ENCODE peak calls at places on chromosomes 7 and 10, in five cellular contexts. P is transverse colon, X is spleen, L is NB4, Y is suprapubic skin. R is an unnamed sample.

GRCh38 chr7:99624487-99624886 is 7.7 kb downstream of the ZSCAN25 start:
- DNase-seq in L (peak; percentile 99), X (peak; percentile 83), P (peak; percentile 34), Y (no peak), R (no peak)

GRCh38 chr7:36620166-36620708 is 104.1 kb downstream of the AOAH start:
- DNase-seq in L (no peak), P (no peak), X (no peak), Y (no peak), R (no peak)

GRCh38 chr10:62637249-62638061 is 167.1 kb upstream of the ADO start:
- DNase-seq in X (peak; percentile 81), L (peak; percentile 67), P (peak; percentile 33), Y (no peak), R (no peak)

GRCh38 chr10:101779544-101780186 is 3.6 kb downstream of the NPM3 start:
- DNase-seq in L (peak; percentile 23), P (peak; percentile 88), Y (peak; percentile 79), X (peak; percentile 96), R (peak; percentile 79)

GRCh38 chr7:122460936-122461335 is 156.4 kb upstream of the FEZF1 start:
- DNase-seq in Y (no peak), P (no peak), L (no peak), X (no peak), R (no peak)

GRCh38 chr10:29784175-29784773 is 149.5 kb upstream of the SVIL start:
- DNase-seq in Y (peak; percentile 88), P (peak; percentile 39), L (no peak), X (no peak), R (no peak)

GRCh38 chr7:425794-426188 is 93.9 kb downstream of the PDGFA start:
- DNase-seq in L (no peak), Y (no peak), X (no peak), P (no peak), R (no peak)

GRCh38 chr10:31476088-31476487 is 157.1 kb downstream of the ZEB1 start:
- DNase-seq in X (no peak), Y (no peak), P (no peak), L (no peak), R (no peak)

GRCh38 chr7:39088730-39089129 is 111.0 kb downstream of the POU6F2 start:
- DNase-seq in P (no peak), L (no peak), X (no peak), Y (no peak), R (no peak)

GRCh38 chr10:13346280-13346819 is 1.7 kb downstream of the SEPHS1 start:
- DNase-seq in X (no peak), Y (no peak), L (no peak), P (peak; percentile 25), R (no peak)

GRCh38 chr10:13634207-13634606 is 47.4 kb downstream of the PRPF18 start:
- DNase-seq in Y (no peak), X (no peak), P (no peak), L (no peak), R (no peak)

GRCh38 chr10:72072046-72072445 is 16.3 kb downstream of the SPOCK2 start:
- DNase-seq in L (no peak), P (no peak), X (peak; percentile 66), Y (no peak), R (no peak)

GRCh38 chr7:50212666-50213621 is 91.6 kb upstream of the IKZF1 start:
- DNase-seq in P (no peak), Y (no peak), X (peak; percentile 87), L (peak; percentile 99), R (no peak)

GRCh38 chr7:16543456-16543855 is 16.8 kb downstream of the LRRC72 start:
- DNase-seq in Y (no peak), L (no peak), P (no peak), X (no peak), R (no peak)

GRCh38 chr10:97318772-97319651 is at the start of gene FRAT1:
- DNase-seq in P (peak; percentile 93), L (peak; percentile 92), X (peak; percentile 97), Y (peak; percentile 95), R (peak; percentile 68)
- TF ChIP-seq POLR2A in P (peak; percentile 82), L (peak; percentile 59), X (peak; percentile 79), Y (peak; percentile 14), R (no peak)

GRCh38 chr10:80409121-80409520 is 770 bp downstream of the PRXL2A start:
- DNase-seq in X (no peak), Y (no peak), L (no peak), P (no peak), R (no peak)

GRCh38 chr10:80410122-80410521 is 1.8 kb downstream of the PRXL2A start:
- DNase-seq in P (peak; percentile 66), Y (no peak), X (no peak), L (no peak), R (no peak)

GRCh38 chr10:80407836-80408197 is 534 bp upstream of the PRXL2A start:
- DNase-seq in L (no peak), X (peak; percentile 80), P (peak; percentile 48), Y (no peak), R (peak; percentile 25)

GRCh38 chr10:80406249-80406648 is 2.1 kb upstream of the PRXL2A start:
- DNase-seq in Y (no peak), L (no peak), X (no peak), P (no peak), R (no peak)

GRCh38 chr10:80408198-80409085 is at the start of gene PRXL2A:
- DNase-seq in X (peak; percentile 95), Y (peak; percentile 89), L (peak; percentile 68), P (peak; percentile 89), R (peak; percentile 95)
- TF ChIP-seq POLR2A in X (no peak), Y (no peak), L (no peak), P (peak; percentile 63), R (no peak)

GRCh38 chr10:119165171-119166110 is at the start of gene SFXN4:
- DNase-seq in L (peak; percentile 87), P (peak; percentile 85), Y (peak; percentile 84), X (peak; percentile 96), R (peak; percentile 81)

GRCh38 chr10:119162693-119163092 is 2.8 kb downstream of the SFXN4 start:
- DNase-seq in X (no peak), P (no peak), Y (no peak), L (no peak), R (no peak)

GRCh38 chr10:119166564-119166963 is 1.1 kb upstream of the SFXN4 start:
- DNase-seq in Y (no peak), L (peak; percentile 53), P (no peak), X (no peak), R (no peak)

GRCh38 chr10:119166111-119166500 is 592 bp upstream of the SFXN4 start:
- DNase-seq in X (no peak), P (no peak), Y (no peak), L (no peak), R (no peak)

GRCh38 chr10:119167041-119167440 is 1.5 kb upstream of the SFXN4 start:
- DNase-seq in L (no peak), P (no peak), Y (no peak), X (no peak), R (no peak)
- TF ChIP-seq POLR2A in L (no peak), P (no peak), Y (no peak), X (no peak), R (no peak)

GRCh38 chr10:69045441-69046300 is 42.2 kb upstream of the SRGN start:
- DNase-seq in L (peak; percentile 96), Y (no peak), X (no peak), P (no peak), R (no peak)
- TF ChIP-seq POLR2A in L (no peak), Y (no peak), X (no peak), P (no peak), R (no peak)

DNA sequence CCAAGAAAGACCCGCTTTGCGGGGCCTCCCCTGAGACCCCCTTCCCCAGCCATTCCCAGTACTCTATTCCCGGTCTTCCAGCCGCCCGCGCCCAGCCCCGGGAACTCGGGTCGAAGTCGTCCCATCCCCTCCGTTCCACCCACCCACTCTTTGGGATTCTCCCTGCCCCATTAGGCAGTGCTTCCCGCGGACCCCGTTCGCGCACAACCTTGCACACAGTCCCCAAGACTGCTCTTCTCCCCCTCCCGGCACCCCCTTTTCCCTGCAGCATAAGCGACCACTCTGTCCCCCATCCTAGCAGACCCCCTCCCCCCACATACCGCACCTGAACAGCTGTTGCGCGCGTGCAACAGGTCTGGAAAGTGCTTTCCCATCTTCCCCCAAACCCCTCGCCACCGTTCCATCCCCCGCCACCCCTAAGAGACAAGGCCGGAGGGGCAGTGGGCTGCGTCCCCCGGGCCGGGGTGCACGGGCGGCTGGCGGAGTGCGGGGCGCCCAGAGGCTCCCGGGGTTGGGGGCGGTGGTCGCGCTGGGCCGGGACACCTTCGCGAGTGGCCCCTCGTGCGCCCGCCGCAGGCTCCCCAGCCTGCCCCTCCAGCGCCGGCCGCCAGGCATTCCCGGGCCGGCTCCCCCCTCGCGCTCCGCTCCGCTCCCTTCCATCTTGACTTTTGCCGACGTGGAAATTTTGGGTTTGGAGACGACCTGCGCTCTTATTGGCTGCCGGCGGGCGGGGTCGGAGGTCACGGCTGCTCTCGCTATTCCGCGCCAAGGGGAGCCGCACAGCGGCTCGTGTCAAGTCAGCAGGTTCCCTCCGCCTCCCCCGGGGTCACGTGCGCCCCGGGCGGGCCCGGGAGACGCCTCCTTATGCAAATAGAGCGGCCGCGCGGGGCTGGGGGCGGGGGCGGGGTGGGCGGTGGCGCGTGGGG is 201.2 kb upstream of the NFE2L3 start:
- DNase-seq in Y (peak; percentile 96), L (peak; percentile 99), P (peak; percentile 96), X (peak; percentile 95), R (peak; percentile 91)
- TF ChIP-seq POLR2A in Y (no peak), L (no peak), P (no peak), X (no peak), R (no peak)

GRCh38 chr10:3408603-3409365 is 236.2 kb upstream of the PITRM1 start:
- DNase-seq in L (no peak), X (peak; percentile 44), P (no peak), Y (peak; percentile 43), R (no peak)
- TF ChIP-seq POLR2A in L (no peak), X (no peak), P (no peak), Y (no peak), R (no peak)

GRCh38 chr10:69318997-69319727 is 40.9 kb downstream of the HK1 start:
- DNase-seq in L (no peak), P (peak; percentile 87), Y (peak; percentile 94), X (peak; percentile 93), R (peak; percentile 51)
- TF ChIP-seq POLR2A in L (no peak), P (peak; percentile 9), Y (no peak), X (no peak), R (no peak)

GRCh38 chr10:77637986-77638765 is 568 bp upstream of the KCNMA1 start:
- DNase-seq in L (no peak), P (peak; percentile 31), X (peak; percentile 82), Y (no peak), R (no peak)
- TF ChIP-seq POLR2A in L (no peak), P (peak; percentile 20), X (no peak), Y (no peak), R (no peak)

DNA sequence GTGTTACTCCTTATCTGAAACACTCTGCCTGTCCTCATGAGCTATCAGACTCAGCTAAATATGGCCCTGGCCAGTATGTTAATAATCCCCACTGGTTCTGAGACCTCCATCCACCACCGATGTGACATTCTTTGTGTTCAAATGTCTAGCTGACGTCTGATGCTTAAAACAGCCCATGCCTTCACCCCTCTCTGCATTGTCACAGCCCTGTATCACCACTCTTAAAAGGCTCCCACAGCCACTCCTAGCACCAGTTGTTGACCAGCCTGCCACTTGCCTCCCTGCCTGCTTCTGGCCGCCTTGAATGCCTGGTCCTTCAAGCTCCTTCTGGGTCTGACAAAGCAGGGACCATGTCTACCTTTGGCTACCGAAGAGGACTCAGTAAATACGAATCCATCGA is at the start of gene LMOD2:
- DNase-seq in X (no peak), L (no peak), Y (no peak), P (no peak), R (no peak)
- TF ChIP-seq POLR2A in X (no peak), L (no peak), Y (no peak), P (no peak), R (no peak)